ENCODE peak calls at places on chromosomes 3 and 15, in ten cellular contexts. T is body of pancreas; F is CD8-positive, alpha-beta T cell; D is cardiac muscle cell; K is psoas muscle; H is heart right ventricle; Q is Panc1; L is spleen; A is OCI-LY7; Z is A549. G is an unnamed sample.

GRCh38 chr3:178663572-178663971 is 127.3 kb downstream of the KCNMB2 start:
- DNase-seq in D (no peak), H (no peak), K (no peak), L (no peak), T (no peak), Z (no peak), F (no peak), A (no peak), Q (no peak), G (no peak)

GRCh38 chr15:44081223-44082013 is 113.7 kb downstream of the FRMD5 start:
- DNase-seq in A (no peak), Q (no peak), F (no peak), T (no peak), H (no peak), D (peak), Z (no peak), K (no peak), L (no peak), G (no peak)

GRCh38 chr3:71542548-71543370 is 40.8 kb downstream of the FOXP1 start:
- DNase-seq in Z (no peak), H (peak), T (peak), F (no peak), L (peak), A (peak), K (peak), Q (no peak), D (peak), G (no peak)

GRCh38 chr3:23202203-23202920 is 765 bp upstream of the UBE2E2 start:
- DNase-seq in L (no peak), T (no peak), H (no peak), F (no peak), K (no peak), Z (no peak), A (no peak), Q (no peak), D (peak), G (peak)

GRCh38 chr15:54990793-54991192 is 205.9 kb downstream of the RSL24D1 start:
- DNase-seq in D (no peak), A (no peak), T (no peak), Q (no peak), K (no peak), Z (no peak), H (no peak), F (no peak), L (no peak), G (no peak)

GRCh38 chr3:21839592-21839991 is 88.6 kb upstream of the ZNF385D start:
- DNase-seq in L (no peak), D (peak), Q (no peak), T (no peak), K (no peak), Z (no peak), A (peak), H (no peak), F (no peak), G (no peak)

GRCh38 chr3:72001758-72002157 is 216.8 kb upstream of the PROK2 start:
- DNase-seq in F (no peak), T (no peak), K (no peak), H (no peak), Q (no peak), Z (no peak), A (no peak), L (no peak), D (no peak), G (no peak)

GRCh38 chr3:195892355-195893120 is 15.8 kb downstream of the TNK2 start:
- DNase-seq in Z (no peak), K (peak), A (no peak), D (peak), T (peak), F (no peak), Q (no peak), L (no peak), H (peak), G (no peak)

GRCh38 chr3:127404614-127405598 is 117.1 kb upstream of the PRR20G start:
- DNase-seq in A (no peak), Q (no peak), H (no peak), Z (no peak), F (no peak), K (no peak), T (no peak), D (no peak), L (peak), G (no peak)

GRCh38 chr3:74267583-74268184 is 346.8 kb downstream of the CNTN3 start:
- DNase-seq in F (no peak), K (no peak), A (peak), H (no peak), T (peak), Z (peak), D (peak), L (no peak), Q (peak), G (peak)

GRCh38 chr3:195062866-195063540 is 208.0 kb downstream of the XXYLT1 start:
- DNase-seq in D (no peak), T (no peak), F (no peak), A (no peak), K (peak), Z (no peak), Q (no peak), H (no peak), L (peak), G (no peak)

GRCh38 chr3:11703185-11703584 is 59.5 kb upstream of the VGLL4 start:
- DNase-seq in A (no peak), H (no peak), K (no peak), Q (no peak), F (no peak), T (no peak), L (no peak), D (no peak), Z (no peak), G (no peak)

GRCh38 chr3:11696054-11696453 is 52.3 kb upstream of the VGLL4 start:
- DNase-seq in A (no peak), H (no peak), T (no peak), F (no peak), Z (no peak), L (no peak), D (no peak), Q (no peak), K (no peak), G (no peak)

GRCh38 chr3:11699083-11699427 is 55.3 kb upstream of the VGLL4 start:
- DNase-seq in D (peak), K (no peak), Z (no peak), F (no peak), A (no peak), T (no peak), Q (no peak), L (no peak), H (no peak), G (no peak)

GRCh38 chr3:11698326-11699082 is 54.8 kb upstream of the VGLL4 start:
- DNase-seq in Z (no peak), D (no peak), H (no peak), A (no peak), L (no peak), F (no peak), K (no peak), T (no peak), Q (no peak), G (no peak)
- H3K27ac ChIP-seq in Z (no peak), D (no peak), H (no peak), A (no peak), L (no peak), F (no peak), K (no peak), T (no peak), Q (no peak), G (no peak)

DNA sequence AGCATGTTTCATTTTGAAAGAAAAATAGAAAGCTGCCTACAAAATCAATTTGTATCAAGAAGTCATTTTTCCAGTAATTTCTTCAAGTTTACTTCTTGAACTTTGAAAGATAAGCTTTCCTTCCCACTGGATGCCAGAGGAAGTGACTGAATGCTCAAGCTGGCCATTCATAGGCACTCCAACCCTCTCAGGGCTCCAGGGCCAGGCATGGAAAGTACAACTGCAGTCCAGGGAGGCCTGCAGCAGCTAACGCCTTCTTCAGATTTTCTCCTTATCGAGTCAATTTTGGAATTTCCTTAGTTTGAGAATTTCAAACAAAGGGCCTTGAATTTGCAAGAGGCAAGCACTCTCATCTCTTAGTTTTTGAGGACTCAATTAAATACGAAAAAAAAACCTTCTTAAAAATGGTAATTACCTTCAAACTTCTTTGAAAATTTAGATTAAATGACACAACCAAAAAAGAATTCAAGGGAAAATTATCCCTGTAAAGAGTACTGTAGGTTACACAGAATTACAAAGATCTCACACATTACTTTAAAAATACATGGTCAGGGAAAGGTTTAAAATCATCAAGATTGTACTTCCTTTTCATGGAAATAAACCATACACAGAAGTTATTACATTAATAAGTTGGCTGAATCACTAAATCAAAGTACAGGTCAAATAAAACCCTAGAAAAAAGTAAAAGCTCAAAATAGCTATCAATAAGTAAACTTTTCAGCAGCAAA is 2.5 kb downstream of the UBP1 start:
- DNase-seq in Z (no peak), F (no peak), T (no peak), K (no peak), A (peak), L (no peak), D (peak), Q (no peak), H (no peak), G (peak)
- H3K27ac ChIP-seq in Z (peak), F (no peak), T (peak), K (peak), A (peak), L (no peak), D (peak), Q (peak), H (peak), G (no peak)

DNA sequence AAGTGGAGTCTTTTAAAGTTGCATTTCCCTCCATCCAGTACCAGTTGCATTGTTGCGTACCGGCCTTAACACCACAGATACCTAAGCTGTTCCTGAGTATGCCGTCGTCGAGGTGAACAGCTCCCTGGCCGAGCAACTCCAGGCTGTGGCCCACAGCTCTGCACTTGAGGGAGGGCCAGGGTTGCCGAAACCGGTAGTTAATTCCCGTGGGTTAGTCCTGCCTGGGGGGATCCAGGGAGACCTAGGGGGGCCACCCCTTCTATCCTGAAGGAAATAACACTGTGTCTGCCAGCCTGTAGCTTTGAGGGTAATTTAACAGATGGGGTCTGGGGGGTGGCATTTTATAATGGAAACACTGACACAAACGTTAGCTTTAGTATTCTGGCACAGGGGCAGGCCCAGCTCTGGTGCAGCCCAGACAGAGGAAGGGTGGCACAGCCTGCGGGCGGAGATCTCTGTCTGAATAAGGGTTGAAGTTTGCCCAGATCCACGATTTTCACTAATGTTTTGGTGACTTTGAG is 60.8 kb downstream of the RGMA start:
- DNase-seq in A (no peak), H (no peak), Q (no peak), D (peak), T (peak), Z (no peak), F (no peak), K (no peak), L (no peak), G (no peak)
- H3K27ac ChIP-seq in A (no peak), H (peak), Q (peak), D (peak), T (peak), Z (no peak), F (no peak), K (peak), L (peak), G (no peak)

GRCh38 chr15:56208185-56208584 is 35.5 kb downstream of the RFX7 start:
- DNase-seq in D (peak), L (no peak), Q (no peak), Z (no peak), A (no peak), H (no peak), T (no peak), K (no peak), F (no peak), G (no peak)

GRCh38 chr15:56207711-56208110 is 36.0 kb downstream of the RFX7 start:
- DNase-seq in D (no peak), Z (no peak), T (no peak), L (no peak), F (no peak), Q (no peak), K (no peak), H (no peak), A (no peak), G (no peak)

GRCh38 chr15:56211064-56211463 is 32.6 kb downstream of the RFX7 start:
- DNase-seq in L (no peak), A (no peak), F (no peak), H (no peak), Z (no peak), T (no peak), Q (no peak), D (no peak), K (no peak), G (no peak)

GRCh38 chr15:56207092-56207491 is 36.6 kb downstream of the RFX7 start:
- DNase-seq in D (no peak), H (no peak), A (peak), F (no peak), L (no peak), Q (no peak), K (no peak), Z (no peak), T (no peak), G (no peak)

DNA sequence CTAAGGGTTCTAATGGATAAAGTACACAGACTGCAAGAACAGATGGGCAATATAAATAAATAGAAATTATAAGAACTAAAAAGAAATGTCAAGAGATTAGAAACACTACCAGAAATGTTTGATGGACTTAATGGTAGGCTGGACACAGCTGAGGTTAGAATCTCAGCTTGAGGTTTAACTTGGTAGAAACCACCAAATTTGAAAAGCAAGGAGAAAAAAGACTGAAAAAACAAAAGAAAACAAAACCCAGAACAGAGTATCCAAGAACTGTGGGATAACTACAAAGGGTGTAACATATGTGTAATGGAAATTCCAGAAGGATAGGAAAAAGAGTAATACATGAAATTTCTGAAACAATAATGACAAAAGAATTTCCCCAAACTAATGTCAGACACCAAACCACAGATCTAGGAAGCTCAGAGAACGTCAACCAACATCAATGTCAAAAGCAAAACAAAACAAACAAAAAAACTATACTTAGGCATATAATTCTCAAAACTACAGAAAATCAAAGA is 35.0 kb downstream of the RFX7 start:
- DNase-seq in Z (no peak), F (no peak), A (no peak), K (no peak), D (peak), H (no peak), L (no peak), T (no peak), Q (no peak), G (no peak)
- H3K27ac ChIP-seq in Z (no peak), F (no peak), A (no peak), K (no peak), D (no peak), H (no peak), L (peak), T (no peak), Q (no peak), G (no peak)

GRCh38 chr3:40895109-40895508 is 304.2 kb upstream of the CTNNB1 start:
- DNase-seq in H (no peak), D (no peak), Z (no peak), K (no peak), Q (no peak), F (no peak), A (no peak), T (no peak), L (no peak), G (no peak)

GRCh38 chr3:40901298-40901697 is 298.0 kb upstream of the CTNNB1 start:
- DNase-seq in T (no peak), D (no peak), Z (no peak), Q (no peak), H (no peak), F (no peak), K (no peak), A (no peak), L (no peak), G (peak)

DNA sequence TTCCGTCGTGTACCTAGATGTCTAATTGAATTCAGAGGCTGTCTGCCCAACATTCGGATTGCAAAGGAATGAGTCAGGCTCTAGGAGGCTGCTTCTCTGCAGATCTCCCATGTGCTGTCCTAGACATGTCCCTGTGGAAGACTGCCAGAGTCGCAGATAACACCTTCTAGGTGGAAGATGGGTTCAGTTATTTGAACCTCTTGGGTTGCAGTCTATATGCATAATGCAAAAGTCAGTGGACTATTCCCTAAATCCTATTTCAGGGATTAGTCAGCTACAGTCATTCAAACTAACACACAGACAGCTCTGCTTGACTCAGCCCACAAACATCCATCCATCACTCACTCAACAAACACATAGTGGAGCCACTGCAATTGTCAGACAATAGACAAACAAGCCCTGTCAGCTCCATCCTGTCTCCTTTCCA is 300.0 kb upstream of the CTNNB1 start:
- DNase-seq in H (no peak), Q (peak), Z (peak), F (no peak), A (no peak), T (no peak), L (no peak), D (peak), K (no peak), G (no peak)
- H3K27ac ChIP-seq in H (no peak), Q (no peak), Z (peak), F (no peak), A (no peak), T (no peak), L (no peak), D (no peak), K (no peak), G (no peak)

GRCh38 chr15:77782691-77783090 is 150.0 kb upstream of the LINGO1 start:
- DNase-seq in T (no peak), H (no peak), K (no peak), A (no peak), Q (no peak), Z (no peak), F (no peak), D (no peak), L (no peak), G (no peak)
- H3K27ac ChIP-seq in T (no peak), H (no peak), K (no peak), A (no peak), Q (no peak), Z (no peak), F (no peak), D (no peak), L (no peak), G (no peak)

GRCh38 chr15:74612677-74613076 is 3.0 kb upstream of the CLK3 start:
- DNase-seq in F (no peak), D (no peak), Q (no peak), H (no peak), L (no peak), Z (no peak), T (no peak), K (no peak), A (no peak), G (no peak)
- H3K27ac ChIP-seq in F (no peak), D (no peak), Q (no peak), H (no peak), L (no peak), Z (no peak), T (no peak), K (no peak), A (no peak), G (no peak)

GRCh38 chr15:92893200-92893599 is 6.9 kb upstream of the CHD2 start:
- DNase-seq in D (no peak), Q (no peak), L (no peak), T (no peak), K (no peak), F (no peak), H (no peak), A (no peak), Z (no peak), G (no peak)

GRCh38 chr15:92887869-92888268 is 12.3 kb upstream of the CHD2 start:
- DNase-seq in Q (no peak), K (no peak), D (no peak), A (no peak), Z (no peak), H (no peak), L (no peak), T (no peak), F (no peak), G (no peak)

GRCh38 chr15:92889390-92890113 is 10.6 kb upstream of the CHD2 start:
- DNase-seq in D (peak), T (no peak), K (no peak), H (no peak), F (no peak), A (no peak), L (no peak), Z (no peak), Q (no peak), G (no peak)

GRCh38 chr15:92892201-92892555 is 7.9 kb upstream of the CHD2 start:
- DNase-seq in H (no peak), F (no peak), Z (no peak), T (no peak), K (no peak), D (no peak), A (no peak), L (no peak), Q (no peak), G (no peak)

DNA sequence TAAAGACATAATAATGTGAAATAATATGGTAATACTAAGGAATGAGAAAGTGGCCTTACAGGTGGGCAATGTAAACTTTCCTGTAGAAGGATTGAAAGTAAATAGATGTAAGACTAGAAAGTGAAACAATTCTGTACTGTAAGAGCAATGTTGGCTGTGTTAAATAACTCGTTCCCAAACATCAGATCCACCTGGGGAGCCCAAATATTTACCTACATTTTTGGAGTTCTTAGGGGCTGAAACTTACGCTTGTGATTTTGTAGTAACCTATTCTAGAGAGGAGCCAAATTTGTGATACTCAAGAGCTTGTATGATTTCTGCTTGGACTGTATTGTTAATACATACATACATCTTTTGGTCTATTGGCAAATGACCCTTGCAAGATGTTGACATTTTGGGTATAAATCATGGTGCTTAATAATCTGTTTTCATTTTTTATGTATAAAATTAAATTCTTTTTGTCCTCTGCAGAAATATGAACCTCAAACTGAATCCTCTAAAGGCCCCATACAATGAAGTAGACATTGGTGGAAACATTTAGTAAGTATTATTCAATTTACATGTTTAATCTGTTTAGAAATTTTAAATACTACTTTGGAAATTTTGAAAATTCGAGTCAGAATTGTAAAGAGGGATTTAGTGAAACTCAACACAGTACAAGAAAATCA is 8.5 kb upstream of the CHD2 start:
- DNase-seq in D (no peak), L (no peak), T (no peak), K (no peak), Q (no peak), F (no peak), H (no peak), A (no peak), Z (no peak), G (no peak)
- H3K27ac ChIP-seq in D (peak), L (peak), T (no peak), K (peak), Q (peak), F (no peak), H (no peak), A (no peak), Z (no peak), G (no peak)

GRCh38 chr3:52775877-52776276 is 1.5 kb upstream of the ITIH1 start:
- DNase-seq in F (no peak), Q (no peak), K (no peak), L (no peak), Z (no peak), A (no peak), T (no peak), D (no peak), H (no peak), G (no peak)
- H3K27ac ChIP-seq in F (no peak), Q (no peak), K (no peak), L (no peak), Z (no peak), A (no peak), T (no peak), D (no peak), H (no peak), G (no peak)

G was measured in small intestine.